ENCODE peak calls at places on chromosomes 1 and 21, in eight cellular contexts. K, H, W, U, P, S, E and N are unnamed samples.

GRCh38 chr1:40318970-40319621 is 2.0 kb upstream of the COL9A2 start:
- DNase-seq in P (no peak), E (no peak), U (no peak), W (no peak), S (no peak), H (no peak), K (no peak), N (no peak)

GRCh38 chr1:4969556-4970129 is 315.2 kb downstream of the AJAP1 start:
- DNase-seq in S (no peak), U (no peak), H (no peak), K (no peak), P (no peak), W (no peak), E (no peak), N (no peak)

GRCh38 chr1:248696261-248696660 is 6.3 kb downstream of the OR14I1 start:
- DNase-seq in W (no peak), U (no peak), P (no peak), H (no peak), K (no peak), S (no peak), E (no peak), N (no peak)

GRCh38 chr1:178262101-178262500 is 168.2 kb downstream of the RASAL2 start:
- DNase-seq in P (no peak), U (no peak), H (no peak), S (no peak), E (no peak), W (peak; percentile 63), K (no peak), N (no peak)

GRCh38 chr1:223231581-223231980 is 88.5 kb upstream of the TLR5 start:
- DNase-seq in S (no peak), W (no peak), U (no peak), E (no peak), H (no peak), K (no peak), P (no peak), N (no peak)

GRCh38 chr1:205012416-205013140 is 30.4 kb upstream of the CNTN2 start:
- DNase-seq in W (no peak), S (no peak), E (no peak), P (no peak), U (no peak), H (no peak), K (no peak), N (no peak)

GRCh38 chr1:108808438-108808837 is 48.5 kb downstream of the AKNAD1 start:
- DNase-seq in H (no peak), E (no peak), S (no peak), U (no peak), K (no peak), W (no peak), P (no peak), N (no peak)

GRCh38 chr1:244211559-244211944 is 160.5 kb downstream of the ZBTB18 start:
- DNase-seq in S (no peak), E (no peak), P (no peak), W (peak; percentile 70), H (no peak), U (no peak), K (no peak), N (no peak)

GRCh38 chr21:33801424-33802405 is 113.9 kb downstream of the ATP5PO start:
- DNase-seq in H (peak; percentile 54), W (peak; percentile 63), E (peak; percentile 51), K (peak; percentile 36), P (no peak), U (no peak), S (no peak), N (no peak)

GRCh38 chr1:179881642-179882252 is 338 bp upstream of the TOR1AIP1 start:
- DNase-seq in S (no peak), U (no peak), H (peak; percentile 96), P (no peak), E (peak; percentile 84), K (no peak), W (peak; percentile 93), N (no peak)

GRCh38 chr1:103326595-103326994 is 198.9 kb upstream of the RNPC3 start:
- DNase-seq in W (no peak), E (no peak), U (no peak), S (no peak), K (no peak), P (no peak), H (no peak), N (no peak)

GRCh38 chr1:193556042-193556441 is 369.6 kb upstream of the B3GALT2 start:
- DNase-seq in W (no peak), E (no peak), P (no peak), K (no peak), H (no peak), S (no peak), U (no peak), N (no peak)

GRCh38 chr1:48493031-48493430 is 21.0 kb upstream of the SPATA6 start:
- DNase-seq in P (no peak), U (no peak), H (no peak), S (no peak), E (no peak), W (no peak), K (no peak), N (no peak)

GRCh38 chr1:33097137-33097611 is 16.2 kb downstream of the AZIN2 start:
- DNase-seq in W (peak; percentile 75), U (no peak), H (no peak), P (no peak), K (no peak), S (no peak), E (no peak), N (no peak)

GRCh38 chr1:179978199-179979079 is 23.8 kb downstream of the CEP350 start:
- DNase-seq in U (no peak), E (no peak), W (no peak), K (no peak), S (no peak), P (no peak), H (no peak), N (no peak)

GRCh38 chr1:199064971-199065370 is 426.1 kb downstream of the PTPRC start:
- DNase-seq in U (no peak), E (no peak), S (no peak), K (no peak), H (no peak), W (no peak), P (no peak), N (no peak)

GRCh38 chr1:46724991-46725735 is 6.2 kb upstream of the EFCAB14 start:
- DNase-seq in E (peak; percentile 22), W (peak; percentile 87), H (peak; percentile 70), U (peak; percentile 48), S (peak; percentile 42), K (peak; percentile 86), P (peak; percentile 35), N (peak; percentile 28)

GRCh38 chr1:57411262-57411661 is 12.6 kb downstream of the DAB1 start:
- DNase-seq in H (no peak), E (no peak), K (no peak), P (no peak), W (peak; percentile 14), S (no peak), U (no peak), N (no peak)

GRCh38 chr1:185668013-185668412 is 66.2 kb upstream of the HMCN1 start:
- DNase-seq in U (no peak), E (no peak), S (no peak), H (no peak), P (no peak), W (no peak), K (no peak), N (no peak)

GRCh38 chr1:226990133-226990716 is 50.1 kb downstream of the COQ8A start:
- DNase-seq in K (no peak), E (no peak), W (no peak), H (peak; percentile 71), U (no peak), P (no peak), S (no peak), N (no peak)

GRCh38 chr1:9249534-9250335 is 15.2 kb downstream of the H6PD start:
- DNase-seq in P (peak; percentile 36), U (peak; percentile 69), K (no peak), W (peak; percentile 75), H (peak; percentile 72), E (no peak), S (no peak), N (no peak)

GRCh38 chr1:223142795-223143759 is at the start of gene TLR5:
- DNase-seq in U (peak; percentile 90), W (peak; percentile 18), K (peak; percentile 97), E (no peak), S (peak; percentile 75), P (peak; percentile 74), H (peak; percentile 90), N (peak; percentile 82)

DNA sequence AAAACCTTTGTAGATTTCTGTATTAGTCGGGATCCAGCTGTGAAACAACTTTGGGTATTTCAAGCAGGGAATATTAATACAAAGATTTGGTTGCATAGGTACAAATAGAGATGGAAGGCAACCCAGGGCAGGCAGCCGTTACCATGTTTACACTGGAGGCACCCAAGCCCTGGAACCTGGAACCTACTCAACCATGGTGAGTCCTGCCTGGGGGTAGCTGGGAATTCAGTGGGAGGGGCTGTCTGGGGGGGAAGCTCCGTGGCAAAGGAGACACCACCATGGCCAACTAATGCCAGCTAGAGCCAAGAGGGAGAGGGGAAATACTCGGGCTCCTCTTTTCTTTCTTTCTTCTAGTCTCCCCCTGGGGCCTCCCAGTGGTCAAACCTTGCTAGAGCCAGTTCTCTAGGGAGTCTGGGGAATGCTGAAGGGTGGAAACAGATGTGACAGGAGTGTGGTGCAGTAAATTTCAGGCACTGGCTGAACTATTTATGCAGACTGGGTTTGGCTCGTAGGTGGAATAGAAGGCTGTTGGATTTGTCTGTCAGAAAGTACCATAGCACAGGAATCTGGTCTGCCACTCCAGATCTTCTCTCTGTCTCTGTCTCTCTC is 91.9 kb upstream of the CACNA1E start:
- DNase-seq in W (no peak), P (no peak), E (no peak), H (no peak), S (no peak), K (peak; percentile 28), U (no peak), N (no peak)
- TF ChIP-seq CTCF in W (no peak), P (peak; percentile 10), E (no peak), H (no peak), S (no peak), K (peak; percentile 3), U (no peak), N (no peak)

GRCh38 chr21:41100826-41101550 is 67.0 kb upstream of the BACE2 start:
- DNase-seq in E (no peak), K (no peak), W (no peak), P (no peak), S (no peak), U (no peak), H (no peak), N (no peak)
- TF ChIP-seq CTCF in E (no peak), K (no peak), W (no peak), P (no peak), S (no peak), U (no peak), H (no peak), N (no peak)

DNA sequence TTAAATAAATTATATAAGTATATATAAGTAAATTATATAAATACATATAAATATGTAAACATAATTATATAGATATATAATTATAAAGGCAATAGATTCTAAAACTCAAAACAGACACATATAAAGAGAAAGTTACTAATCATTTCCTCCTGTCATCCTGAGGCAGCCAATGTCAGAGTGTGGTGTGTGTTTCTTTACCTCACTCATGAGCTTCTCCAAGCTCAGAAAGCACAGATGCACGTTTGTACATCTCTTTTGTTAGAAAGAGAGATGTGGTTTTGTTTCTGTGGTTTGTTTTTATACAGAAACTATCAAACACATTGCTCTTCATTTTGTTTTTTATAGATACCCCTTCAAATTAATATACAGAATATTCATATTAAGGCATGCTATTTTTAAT is 594.8 kb downstream of the USP25 start:
- DNase-seq in U (no peak), E (no peak), W (peak; percentile 41), P (no peak), K (no peak), S (no peak), H (no peak), N (no peak)
- TF ChIP-seq CTCF in U (no peak), E (no peak), W (no peak), P (no peak), K (no peak), S (no peak), H (no peak), N (no peak)

GRCh38 chr1:97759078-97759477 is 161.8 kb downstream of the DPYD start:
- DNase-seq in K (no peak), H (no peak), W (peak; percentile 20), S (no peak), P (no peak), U (no peak), E (no peak), N (no peak)
- TF ChIP-seq CTCF in K (no peak), H (no peak), W (no peak), S (no peak), P (no peak), U (no peak), E (no peak), N (no peak)